ENCODE peak calls at places on chromosomes 2 and 18, in five cellular contexts. D is WERI-Rb-1, I is GM23338, G is right cardiac atrium, O is astrocyte. P is an unnamed sample.

GRCh38 chr18:6807504-6808257 is 78.2 kb downstream of the ARHGAP28 start:
- DNase-seq in I (no peak), D (no peak), G (no peak), O (no peak), P (no peak)

GRCh38 chr2:160994141-160995002 is 165.9 kb upstream of the TANK start:
- DNase-seq in D (peak), G (no peak), O (peak), I (peak), P (no peak)

GRCh38 chr2:88018969-88019368 is 2.6 kb upstream of the RNU2-63P start:
- DNase-seq in D (no peak), O (no peak), I (no peak), G (no peak), P (no peak)

GRCh38 chr2:234967874-234968208 is 16.0 kb downstream of the SH3BP4 start:
- DNase-seq in O (no peak), G (no peak), D (no peak), I (no peak), P (no peak)

GRCh38 chr18:8890957-8891464 is 185.7 kb downstream of the MTCL1 start:
- DNase-seq in I (peak), G (no peak), O (peak), D (no peak), P (no peak)

GRCh38 chr2:72883356-72883962 is 3.7 kb upstream of the SPR start:
- DNase-seq in O (peak), G (peak), I (peak), D (no peak), P (no peak)

GRCh38 chr2:133841905-133842304 is 273.6 kb upstream of the NCKAP5 start:
- DNase-seq in O (peak), D (no peak), G (peak), I (no peak), P (no peak)

GRCh38 chr2:151060334-151060733 is 201.3 kb downstream of the RBM43 start:
- DNase-seq in I (no peak), G (no peak), O (no peak), D (no peak), P (no peak)

GRCh38 chr2:69988086-69988635 is 26.7 kb upstream of the ASPRV1 start:
- DNase-seq in D (no peak), I (no peak), O (no peak), G (no peak), P (no peak)

GRCh38 chr2:82650038-82650437 is 1809.0 kb downstream of the SUCLG1 start:
- DNase-seq in I (no peak), D (no peak), G (no peak), O (no peak), P (no peak)

GRCh38 chr2:236687296-236687955 is 117.8 kb downstream of the ACKR3 start:
- DNase-seq in O (no peak), G (peak), I (no peak), D (no peak), P (no peak)

GRCh38 chr2:179410552-179411356 is 146.1 kb upstream of the SESTD1 start:
- DNase-seq in D (peak), G (peak), I (peak), O (peak), P (no peak)

GRCh38 chr2:85868837-85869236 is 20.0 kb downstream of the ST3GAL5 start:
- DNase-seq in D (no peak), I (no peak), O (no peak), G (no peak), P (no peak)

GRCh38 chr2:240986787-240987411 is 11.5 kb upstream of the SNED1 start:
- DNase-seq in I (no peak), O (peak), D (no peak), G (peak), P (peak)

GRCh38 chr2:234494361-234495075 is 2.4 kb downstream of the ARL4C start:
- DNase-seq in O (peak), I (peak), D (no peak), G (no peak), P (no peak)

GRCh38 chr18:31061945-31062344 is 19.4 kb upstream of the DSC3 start:
- DNase-seq in O (peak), G (no peak), I (no peak), D (no peak), P (no peak)

GRCh38 chr2:53108246-53108645 is 659.4 kb upstream of the CHAC2 start:
- DNase-seq in G (no peak), O (no peak), I (no peak), D (no peak), P (no peak)

GRCh38 chr2:179612591-179613298 is 248.7 kb downstream of the ZNF385B start:
- DNase-seq in O (no peak), G (no peak), D (no peak), I (no peak), P (no peak)

GRCh38 chr2:187050409-187050998 is 201.5 kb upstream of the ZSWIM2 start:
- DNase-seq in I (no peak), G (no peak), O (no peak), D (no peak), P (no peak)

GRCh38 chr18:74796928-74797576 is 199.4 kb downstream of the ZNF407 start:
- DNase-seq in D (no peak), O (peak), I (no peak), G (no peak), P (no peak)

GRCh38 chr2:231902598-231902997 is 23.6 kb downstream of the NPPC start:
- DNase-seq in G (no peak), I (no peak), D (no peak), O (no peak), P (no peak)

GRCh38 chr18:7812431-7813063 is 245.4 kb downstream of the PTPRM start:
- DNase-seq in D (peak), G (no peak), I (no peak), O (peak), P (no peak)

GRCh38 chr2:162185833-162186232 is 33.8 kb upstream of the GCG start:
- DNase-seq in D (no peak), G (no peak), O (no peak), I (no peak), P (no peak)

GRCh38 chr2:237161239-237161638 is 75.5 kb downstream of the COPS8 start:
- DNase-seq in O (no peak), D (no peak), G (peak), I (no peak), P (no peak)

GRCh38 chr2:71995067-71995665 is 152.5 kb downstream of the CYP26B1 start:
- DNase-seq in O (no peak), I (peak), G (no peak), D (no peak), P (no peak)

GRCh38 chr18:24463233-24463775 is 2.9 kb downstream of the HRH4 start:
- DNase-seq in G (no peak), D (no peak), I (no peak), O (no peak), P (no peak)

DNA sequence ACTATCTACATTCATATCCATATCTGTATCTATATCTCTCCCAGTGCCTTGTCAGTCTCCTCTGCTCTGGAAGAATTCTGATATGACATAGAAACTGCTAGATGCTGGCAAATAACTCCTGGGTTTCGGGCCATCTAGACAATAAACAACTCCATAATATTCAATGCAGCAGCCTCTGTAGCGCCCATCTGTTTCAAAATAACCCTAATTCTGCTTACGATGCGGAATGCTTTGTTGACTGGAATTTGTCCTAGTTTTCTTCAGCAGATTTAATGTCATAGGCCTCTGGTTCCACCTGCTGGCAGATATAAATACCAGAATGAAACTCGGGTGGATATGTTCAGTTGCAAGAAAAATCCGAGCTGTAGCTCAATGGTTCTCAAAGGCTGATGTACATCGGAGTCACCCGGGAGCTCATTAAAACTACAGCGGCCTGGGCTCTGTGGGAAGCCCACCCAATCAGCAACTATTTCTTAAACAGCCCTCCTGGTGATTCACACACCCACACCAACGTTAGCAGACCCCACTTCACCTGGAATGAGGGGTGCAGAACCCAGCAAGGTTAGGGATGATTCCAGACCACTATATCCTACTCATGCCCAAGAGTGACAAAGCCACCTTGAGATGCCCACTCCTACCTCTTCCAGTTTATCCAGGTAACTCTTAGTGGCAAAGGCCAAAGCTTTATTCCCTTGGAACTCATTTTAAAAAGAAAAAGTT is 149.5 kb downstream of the RHBDD1 start:
- DNase-seq in D (peak), G (no peak), O (peak), I (peak), P (no peak)
- H3K4me3 ChIP-seq in D (no peak), G (no peak), O (no peak), I (no peak), P (no peak)

GRCh38 chr2:239425496-239426098 is 24.8 kb upstream of the HDAC4 start:
- DNase-seq in O (no peak), D (no peak), I (peak), G (no peak), P (no peak)

GRCh38 chr2:239420077-239420476 is 19.3 kb upstream of the HDAC4 start:
- DNase-seq in O (no peak), D (no peak), G (no peak), I (no peak), P (no peak)

GRCh38 chr2:239429473-239430350 is 28.9 kb upstream of the HDAC4 start:
- DNase-seq in I (no peak), G (no peak), O (no peak), D (no peak), P (no peak)

DNA sequence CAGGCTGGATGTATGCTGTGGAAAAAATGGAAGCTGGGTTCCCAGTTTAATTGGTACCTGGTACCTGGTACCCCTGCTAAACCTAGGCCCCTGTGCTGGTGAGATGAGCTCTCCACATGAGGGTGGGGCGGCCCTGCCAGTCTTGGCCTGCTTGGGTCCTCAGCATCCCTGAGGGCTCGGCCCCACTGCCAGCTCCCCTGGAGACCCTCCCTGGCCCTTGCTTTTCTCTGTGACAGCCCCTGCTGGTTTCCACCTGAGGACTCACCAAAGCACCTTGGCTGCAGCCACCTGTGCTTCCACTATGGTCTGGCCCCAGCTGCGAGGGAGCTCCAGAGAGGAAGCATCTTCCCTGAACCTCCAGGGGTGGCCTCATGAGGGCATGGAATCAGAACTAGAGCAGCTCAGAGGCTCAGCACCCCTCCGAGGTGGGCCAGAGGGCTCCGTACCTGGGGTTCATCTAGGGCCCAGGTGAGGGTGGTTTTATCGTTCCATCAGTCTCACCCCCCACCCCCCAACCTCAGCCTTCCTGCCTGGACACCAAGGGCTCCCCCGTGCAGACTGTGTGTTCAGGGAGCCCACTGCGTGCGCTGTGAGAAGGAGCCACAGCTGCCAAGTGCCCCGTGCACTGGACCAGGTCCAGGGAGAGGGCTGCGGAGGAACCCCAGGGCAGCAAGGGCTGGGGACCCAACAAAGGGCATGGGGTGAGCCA is 23.7 kb upstream of the HDAC4 start:
- DNase-seq in D (no peak), G (no peak), O (no peak), I (no peak), P (no peak)
- H3K4me3 ChIP-seq in D (no peak), G (no peak), O (no peak), I (no peak), P (no peak)

DNA sequence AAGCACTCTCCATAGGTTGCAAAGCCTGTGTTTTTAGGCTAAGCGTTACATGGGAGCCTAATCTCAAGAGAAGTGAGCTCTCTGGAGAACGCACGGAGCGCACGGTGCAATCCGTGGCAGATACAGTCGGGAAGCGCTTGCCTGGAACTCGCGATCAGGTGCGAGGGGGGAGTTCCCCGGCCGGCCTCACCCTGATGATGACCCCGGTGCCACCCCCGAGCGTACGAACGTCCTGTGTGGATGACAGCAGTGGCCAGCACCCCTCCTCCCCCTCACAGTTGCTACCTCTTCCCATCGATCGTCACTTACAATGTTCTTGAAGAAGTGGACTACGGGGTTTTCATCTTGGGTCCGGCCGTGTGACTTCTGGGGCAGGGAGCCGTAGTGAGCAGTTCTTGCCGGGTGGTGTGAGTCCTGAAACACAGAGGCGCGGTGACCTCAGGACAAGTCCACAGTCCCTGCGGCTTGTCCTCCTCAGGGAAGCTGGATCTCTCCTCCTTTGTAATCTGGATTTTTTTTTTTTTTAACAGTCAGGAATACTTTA is 142.9 kb downstream of the MBP start:
- DNase-seq in I (no peak), O (no peak), D (no peak), G (peak), P (no peak)
- H3K4me3 ChIP-seq in I (no peak), O (no peak), D (no peak), G (no peak), P (no peak)

DNA sequence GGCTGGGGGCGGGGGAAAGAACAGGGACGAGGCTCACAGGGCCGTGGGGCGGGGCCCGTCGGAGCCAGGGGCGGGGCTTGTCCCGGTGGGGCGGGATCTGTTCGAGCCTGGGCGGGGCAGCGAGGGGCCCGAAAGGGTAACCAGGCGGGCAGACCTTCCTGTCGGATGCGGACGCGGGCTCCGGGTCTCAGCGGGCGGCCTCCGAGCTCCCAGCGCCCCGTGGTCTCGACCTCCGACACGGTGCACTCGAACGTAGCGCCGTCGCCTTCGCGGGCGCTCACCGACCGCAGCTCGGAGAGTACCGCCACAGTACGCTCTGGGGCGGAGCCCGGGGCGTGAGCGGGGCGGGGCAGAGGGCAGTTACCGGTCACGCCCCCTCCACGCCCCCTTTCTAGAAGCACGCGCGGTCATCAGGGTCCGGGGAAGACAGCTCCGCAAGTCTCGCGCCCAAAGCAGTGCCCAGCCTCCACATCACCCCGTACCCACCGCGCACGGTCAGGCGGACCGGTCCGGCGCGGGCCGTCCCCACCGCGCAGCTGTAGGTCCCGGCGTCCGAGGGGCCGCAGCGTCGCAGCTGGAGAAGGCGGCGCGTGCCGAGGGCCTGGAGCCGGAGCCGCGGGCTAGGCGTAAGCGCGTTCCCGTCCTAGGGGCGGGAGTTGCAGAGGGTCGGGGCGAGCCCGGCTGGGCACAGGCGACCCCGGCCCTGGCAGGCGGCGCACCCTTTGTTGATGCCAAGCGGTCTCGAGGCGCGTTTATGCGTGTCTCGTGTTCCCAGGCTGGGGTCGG is 8.7 kb downstream of the TMEM198 start:
- DNase-seq in I (peak), D (peak), G (peak), O (peak), P (peak)
- H3K4me3 ChIP-seq in I (peak), D (peak), G (peak), O (peak), P (peak)